ENCODE peak calls at places on chromosomes 13 and 19, in six cellular contexts. One of them, this sample, is unnamed.

GRCh38 chr13:98214008-98214643 is 37.1 kb upstream of the RNF113B start:
- DNase-seq in stimulated activated CD8-positive, alpha-beta memory T cell treated with anti-CD3 and anti-CD28 coated beads, Interleukin-4, amount 100 ng/mL, for 48 hours: no peak
- DNase-seq in GM23338: no peak
- DNase-seq in activated CD4-positive, alpha-beta T cell treated with anti-CD3 and anti-CD28 coated beads, Interleukin-2, amount 10 ng/mL, durations not matched to agents 7 days and 5 days: no peak
- DNase-seq in NCI-H1105 treated with DMSO at 0.1 percent for 48 hours: no peak
- DNase-seq in fibroblast of the conjunctiva: no peak
- DNase-seq in this sample: no peak

GRCh38 chr19:29326849-29327840 is 114.2 kb upstream of the UQCRFS1 start:
- DNase-seq in stimulated activated CD8-positive, alpha-beta memory T cell treated with anti-CD3 and anti-CD28 coated beads, Interleukin-4, amount 100 ng/mL, for 48 hours: no peak
- DNase-seq in GM23338: peak; percentile 39
- DNase-seq in activated CD4-positive, alpha-beta T cell treated with anti-CD3 and anti-CD28 coated beads, Interleukin-2, amount 10 ng/mL, durations not matched to agents 7 days and 5 days: no peak
- DNase-seq in NCI-H1105 treated with DMSO at 0.1 percent for 48 hours: no peak
- DNase-seq in fibroblast of the conjunctiva: no peak
- DNase-seq in this sample: no peak

GRCh38 chr13:99323488-99323887 is 16.3 kb upstream of the GPR183 start:
- DNase-seq in stimulated activated CD8-positive, alpha-beta memory T cell treated with anti-CD3 and anti-CD28 coated beads, Interleukin-4, amount 100 ng/mL, for 48 hours: no peak
- DNase-seq in GM23338: no peak
- DNase-seq in activated CD4-positive, alpha-beta T cell treated with anti-CD3 and anti-CD28 coated beads, Interleukin-2, amount 10 ng/mL, durations not matched to agents 7 days and 5 days: no peak
- DNase-seq in NCI-H1105 treated with DMSO at 0.1 percent for 48 hours: no peak
- DNase-seq in fibroblast of the conjunctiva: no peak
- DNase-seq in this sample: no peak

GRCh38 chr13:54775501-54776191 is 1747.0 kb downstream of the OLFM4 start:
- DNase-seq in stimulated activated CD8-positive, alpha-beta memory T cell treated with anti-CD3 and anti-CD28 coated beads, Interleukin-4, amount 100 ng/mL, for 48 hours: no peak
- DNase-seq in GM23338: no peak
- DNase-seq in activated CD4-positive, alpha-beta T cell treated with anti-CD3 and anti-CD28 coated beads, Interleukin-2, amount 10 ng/mL, durations not matched to agents 7 days and 5 days: no peak
- DNase-seq in NCI-H1105 treated with DMSO at 0.1 percent for 48 hours: no peak
- DNase-seq in fibroblast of the conjunctiva: no peak
- DNase-seq in this sample: no peak

GRCh38 chr19:39524495-39524894 is 8.2 kb downstream of the EID2B start:
- DNase-seq in stimulated activated CD8-positive, alpha-beta memory T cell treated with anti-CD3 and anti-CD28 coated beads, Interleukin-4, amount 100 ng/mL, for 48 hours: no peak
- DNase-seq in GM23338: no peak
- DNase-seq in activated CD4-positive, alpha-beta T cell treated with anti-CD3 and anti-CD28 coated beads, Interleukin-2, amount 10 ng/mL, durations not matched to agents 7 days and 5 days: no peak
- DNase-seq in NCI-H1105 treated with DMSO at 0.1 percent for 48 hours: no peak
- DNase-seq in fibroblast of the conjunctiva: no peak
- DNase-seq in this sample: no peak

GRCh38 chr19:13463296-13463695 is 43.0 kb downstream of the CACNA1A start:
- DNase-seq in stimulated activated CD8-positive, alpha-beta memory T cell treated with anti-CD3 and anti-CD28 coated beads, Interleukin-4, amount 100 ng/mL, for 48 hours: peak; percentile 47
- DNase-seq in GM23338: peak; percentile 76
- DNase-seq in activated CD4-positive, alpha-beta T cell treated with anti-CD3 and anti-CD28 coated beads, Interleukin-2, amount 10 ng/mL, durations not matched to agents 7 days and 5 days: peak; percentile 30
- DNase-seq in NCI-H1105 treated with DMSO at 0.1 percent for 48 hours: no peak
- DNase-seq in fibroblast of the conjunctiva: no peak
- DNase-seq in this sample: no peak

GRCh38 chr13:95180513-95181245 is 120.6 kb downstream of the ABCC4 start:
- DNase-seq in stimulated activated CD8-positive, alpha-beta memory T cell treated with anti-CD3 and anti-CD28 coated beads, Interleukin-4, amount 100 ng/mL, for 48 hours: no peak
- DNase-seq in GM23338: no peak
- DNase-seq in activated CD4-positive, alpha-beta T cell treated with anti-CD3 and anti-CD28 coated beads, Interleukin-2, amount 10 ng/mL, durations not matched to agents 7 days and 5 days: no peak
- DNase-seq in NCI-H1105 treated with DMSO at 0.1 percent for 48 hours: no peak
- DNase-seq in fibroblast of the conjunctiva: no peak
- DNase-seq in this sample: no peak

GRCh38 chr13:109673477-109673876 is 112.9 kb downstream of the IRS2 start:
- DNase-seq in stimulated activated CD8-positive, alpha-beta memory T cell treated with anti-CD3 and anti-CD28 coated beads, Interleukin-4, amount 100 ng/mL, for 48 hours: no peak
- DNase-seq in GM23338: no peak
- DNase-seq in activated CD4-positive, alpha-beta T cell treated with anti-CD3 and anti-CD28 coated beads, Interleukin-2, amount 10 ng/mL, durations not matched to agents 7 days and 5 days: no peak
- DNase-seq in NCI-H1105 treated with DMSO at 0.1 percent for 48 hours: no peak
- DNase-seq in fibroblast of the conjunctiva: no peak
- DNase-seq in this sample: no peak

GRCh38 chr19:55927991-55928390 is 4.1 kb downstream of the NLRP13 start:
- DNase-seq in stimulated activated CD8-positive, alpha-beta memory T cell treated with anti-CD3 and anti-CD28 coated beads, Interleukin-4, amount 100 ng/mL, for 48 hours: no peak
- DNase-seq in GM23338: no peak
- DNase-seq in activated CD4-positive, alpha-beta T cell treated with anti-CD3 and anti-CD28 coated beads, Interleukin-2, amount 10 ng/mL, durations not matched to agents 7 days and 5 days: no peak
- DNase-seq in NCI-H1105 treated with DMSO at 0.1 percent for 48 hours: no peak
- DNase-seq in fibroblast of the conjunctiva: no peak
- DNase-seq in this sample: no peak

GRCh38 chr13:109818136-109818535 is 31.8 kb upstream of the IRS2 start:
- DNase-seq in stimulated activated CD8-positive, alpha-beta memory T cell treated with anti-CD3 and anti-CD28 coated beads, Interleukin-4, amount 100 ng/mL, for 48 hours: no peak
- DNase-seq in GM23338: no peak
- DNase-seq in activated CD4-positive, alpha-beta T cell treated with anti-CD3 and anti-CD28 coated beads, Interleukin-2, amount 10 ng/mL, durations not matched to agents 7 days and 5 days: no peak
- DNase-seq in NCI-H1105 treated with DMSO at 0.1 percent for 48 hours: peak; percentile 93
- DNase-seq in fibroblast of the conjunctiva: no peak
- DNase-seq in this sample: no peak

GRCh38 chr19:2081873-2082810 is 14.0 kb downstream of the MOB3A start:
- DNase-seq in stimulated activated CD8-positive, alpha-beta memory T cell treated with anti-CD3 and anti-CD28 coated beads, Interleukin-4, amount 100 ng/mL, for 48 hours: peak; percentile 69
- DNase-seq in GM23338: no peak
- DNase-seq in activated CD4-positive, alpha-beta T cell treated with anti-CD3 and anti-CD28 coated beads, Interleukin-2, amount 10 ng/mL, durations not matched to agents 7 days and 5 days: peak; percentile 66
- DNase-seq in NCI-H1105 treated with DMSO at 0.1 percent for 48 hours: no peak
- DNase-seq in fibroblast of the conjunctiva: no peak
- DNase-seq in this sample: no peak

GRCh38 chr13:104648291-104648690 is 1582.1 kb upstream of the SLC10A2 start:
- DNase-seq in stimulated activated CD8-positive, alpha-beta memory T cell treated with anti-CD3 and anti-CD28 coated beads, Interleukin-4, amount 100 ng/mL, for 48 hours: no peak
- DNase-seq in GM23338: no peak
- DNase-seq in activated CD4-positive, alpha-beta T cell treated with anti-CD3 and anti-CD28 coated beads, Interleukin-2, amount 10 ng/mL, durations not matched to agents 7 days and 5 days: no peak
- DNase-seq in NCI-H1105 treated with DMSO at 0.1 percent for 48 hours: peak; percentile 24
- DNase-seq in fibroblast of the conjunctiva: no peak
- DNase-seq in this sample: peak; percentile 15

GRCh38 chr13:67101730-67102467 is 128.2 kb downstream of the PCDH9 start:
- DNase-seq in stimulated activated CD8-positive, alpha-beta memory T cell treated with anti-CD3 and anti-CD28 coated beads, Interleukin-4, amount 100 ng/mL, for 48 hours: no peak
- DNase-seq in GM23338: no peak
- DNase-seq in activated CD4-positive, alpha-beta T cell treated with anti-CD3 and anti-CD28 coated beads, Interleukin-2, amount 10 ng/mL, durations not matched to agents 7 days and 5 days: no peak
- DNase-seq in NCI-H1105 treated with DMSO at 0.1 percent for 48 hours: no peak
- DNase-seq in fibroblast of the conjunctiva: no peak
- DNase-seq in this sample: no peak

GRCh38 chr13:52786747-52787146 is 47.1 kb upstream of the CNMD start:
- DNase-seq in stimulated activated CD8-positive, alpha-beta memory T cell treated with anti-CD3 and anti-CD28 coated beads, Interleukin-4, amount 100 ng/mL, for 48 hours: no peak
- DNase-seq in GM23338: no peak
- DNase-seq in activated CD4-positive, alpha-beta T cell treated with anti-CD3 and anti-CD28 coated beads, Interleukin-2, amount 10 ng/mL, durations not matched to agents 7 days and 5 days: no peak
- DNase-seq in NCI-H1105 treated with DMSO at 0.1 percent for 48 hours: no peak
- DNase-seq in fibroblast of the conjunctiva: no peak
- DNase-seq in this sample: no peak

GRCh38 chr19:33821871-33822270 is 25.2 kb downstream of the KCTD15 start:
- DNase-seq in stimulated activated CD8-positive, alpha-beta memory T cell treated with anti-CD3 and anti-CD28 coated beads, Interleukin-4, amount 100 ng/mL, for 48 hours: no peak
- DNase-seq in GM23338: no peak
- DNase-seq in activated CD4-positive, alpha-beta T cell treated with anti-CD3 and anti-CD28 coated beads, Interleukin-2, amount 10 ng/mL, durations not matched to agents 7 days and 5 days: no peak
- DNase-seq in NCI-H1105 treated with DMSO at 0.1 percent for 48 hours: no peak
- DNase-seq in fibroblast of the conjunctiva: no peak
- DNase-seq in this sample: no peak

GRCh38 chr13:110509971-110510786 is 51.3 kb downstream of the RAB20 start:
- DNase-seq in stimulated activated CD8-positive, alpha-beta memory T cell treated with anti-CD3 and anti-CD28 coated beads, Interleukin-4, amount 100 ng/mL, for 48 hours: no peak
- DNase-seq in GM23338: no peak
- DNase-seq in activated CD4-positive, alpha-beta T cell treated with anti-CD3 and anti-CD28 coated beads, Interleukin-2, amount 10 ng/mL, durations not matched to agents 7 days and 5 days: no peak
- DNase-seq in NCI-H1105 treated with DMSO at 0.1 percent for 48 hours: no peak
- DNase-seq in fibroblast of the conjunctiva: no peak
- DNase-seq in this sample: no peak

GRCh38 chr13:78603240-78603947 is at the start of gene POU4F1:
- DNase-seq in stimulated activated CD8-positive, alpha-beta memory T cell treated with anti-CD3 and anti-CD28 coated beads, Interleukin-4, amount 100 ng/mL, for 48 hours: peak; percentile 84
- DNase-seq in GM23338: peak; percentile 94
- DNase-seq in activated CD4-positive, alpha-beta T cell treated with anti-CD3 and anti-CD28 coated beads, Interleukin-2, amount 10 ng/mL, durations not matched to agents 7 days and 5 days: peak; percentile 76
- DNase-seq in NCI-H1105 treated with DMSO at 0.1 percent for 48 hours: peak; percentile 81
- DNase-seq in fibroblast of the conjunctiva: no peak
- DNase-seq in this sample: peak; percentile 69

GRCh38 chr13:109836629-109837607 is 50.5 kb upstream of the IRS2 start:
- DNase-seq in stimulated activated CD8-positive, alpha-beta memory T cell treated with anti-CD3 and anti-CD28 coated beads, Interleukin-4, amount 100 ng/mL, for 48 hours: no peak
- DNase-seq in GM23338: no peak
- DNase-seq in activated CD4-positive, alpha-beta T cell treated with anti-CD3 and anti-CD28 coated beads, Interleukin-2, amount 10 ng/mL, durations not matched to agents 7 days and 5 days: no peak
- DNase-seq in NCI-H1105 treated with DMSO at 0.1 percent for 48 hours: no peak
- DNase-seq in fibroblast of the conjunctiva: no peak
- DNase-seq in this sample: no peak

GRCh38 chr13:101570410-101570809 is 117.9 kb downstream of the ITGBL1 start:
- DNase-seq in stimulated activated CD8-positive, alpha-beta memory T cell treated with anti-CD3 and anti-CD28 coated beads, Interleukin-4, amount 100 ng/mL, for 48 hours: no peak
- DNase-seq in GM23338: no peak
- DNase-seq in activated CD4-positive, alpha-beta T cell treated with anti-CD3 and anti-CD28 coated beads, Interleukin-2, amount 10 ng/mL, durations not matched to agents 7 days and 5 days: no peak
- DNase-seq in NCI-H1105 treated with DMSO at 0.1 percent for 48 hours: no peak
- DNase-seq in fibroblast of the conjunctiva: no peak
- DNase-seq in this sample: no peak

GRCh38 chr19:5001547-5002131 is 32.7 kb downstream of the KDM4B start:
- DNase-seq in stimulated activated CD8-positive, alpha-beta memory T cell treated with anti-CD3 and anti-CD28 coated beads, Interleukin-4, amount 100 ng/mL, for 48 hours: peak; percentile 64
- DNase-seq in GM23338: peak; percentile 75
- DNase-seq in activated CD4-positive, alpha-beta T cell treated with anti-CD3 and anti-CD28 coated beads, Interleukin-2, amount 10 ng/mL, durations not matched to agents 7 days and 5 days: peak; percentile 38
- DNase-seq in NCI-H1105 treated with DMSO at 0.1 percent for 48 hours: peak; percentile 3
- DNase-seq in fibroblast of the conjunctiva: peak; percentile 68
- DNase-seq in this sample: peak; percentile 4

GRCh38 chr13:44191504-44192171 is 182.0 kb upstream of the SERP2 start:
- DNase-seq in stimulated activated CD8-positive, alpha-beta memory T cell treated with anti-CD3 and anti-CD28 coated beads, Interleukin-4, amount 100 ng/mL, for 48 hours: no peak
- DNase-seq in GM23338: peak; percentile 84
- DNase-seq in activated CD4-positive, alpha-beta T cell treated with anti-CD3 and anti-CD28 coated beads, Interleukin-2, amount 10 ng/mL, durations not matched to agents 7 days and 5 days: peak; percentile 48
- DNase-seq in NCI-H1105 treated with DMSO at 0.1 percent for 48 hours: peak; percentile 13
- DNase-seq in fibroblast of the conjunctiva: peak; percentile 86
- DNase-seq in this sample: peak; percentile 89

GRCh38 chr13:76116931-76117330 is 480.8 kb downstream of the LMO7 start:
- DNase-seq in stimulated activated CD8-positive, alpha-beta memory T cell treated with anti-CD3 and anti-CD28 coated beads, Interleukin-4, amount 100 ng/mL, for 48 hours: no peak
- DNase-seq in GM23338: no peak
- DNase-seq in activated CD4-positive, alpha-beta T cell treated with anti-CD3 and anti-CD28 coated beads, Interleukin-2, amount 10 ng/mL, durations not matched to agents 7 days and 5 days: no peak
- DNase-seq in NCI-H1105 treated with DMSO at 0.1 percent for 48 hours: no peak
- DNase-seq in fibroblast of the conjunctiva: peak; percentile 24
- DNase-seq in this sample: no peak

GRCh38 chr19:55368701-55369563 is 1.3 kb downstream of the IL11 start:
- DNase-seq in stimulated activated CD8-positive, alpha-beta memory T cell treated with anti-CD3 and anti-CD28 coated beads, Interleukin-4, amount 100 ng/mL, for 48 hours: no peak
- DNase-seq in GM23338: peak; percentile 70
- DNase-seq in activated CD4-positive, alpha-beta T cell treated with anti-CD3 and anti-CD28 coated beads, Interleukin-2, amount 10 ng/mL, durations not matched to agents 7 days and 5 days: no peak
- DNase-seq in NCI-H1105 treated with DMSO at 0.1 percent for 48 hours: no peak
- DNase-seq in fibroblast of the conjunctiva: no peak
- DNase-seq in this sample: no peak

GRCh38 chr19:15010497-15011255 is 31.0 kb upstream of the SLC1A6 start:
- DNase-seq in stimulated activated CD8-positive, alpha-beta memory T cell treated with anti-CD3 and anti-CD28 coated beads, Interleukin-4, amount 100 ng/mL, for 48 hours: no peak
- DNase-seq in GM23338: peak; percentile 94
- DNase-seq in activated CD4-positive, alpha-beta T cell treated with anti-CD3 and anti-CD28 coated beads, Interleukin-2, amount 10 ng/mL, durations not matched to agents 7 days and 5 days: no peak
- DNase-seq in NCI-H1105 treated with DMSO at 0.1 percent for 48 hours: no peak
- DNase-seq in fibroblast of the conjunctiva: no peak
- DNase-seq in this sample: no peak

GRCh38 chr13:98406475-98406874 is 170.4 kb downstream of the STK24 start:
- DNase-seq in stimulated activated CD8-positive, alpha-beta memory T cell treated with anti-CD3 and anti-CD28 coated beads, Interleukin-4, amount 100 ng/mL, for 48 hours: no peak
- DNase-seq in GM23338: no peak
- DNase-seq in activated CD4-positive, alpha-beta T cell treated with anti-CD3 and anti-CD28 coated beads, Interleukin-2, amount 10 ng/mL, durations not matched to agents 7 days and 5 days: no peak
- DNase-seq in NCI-H1105 treated with DMSO at 0.1 percent for 48 hours: peak; percentile 73
- DNase-seq in fibroblast of the conjunctiva: no peak
- DNase-seq in this sample: no peak

GRCh38 chr13:66102864-66103263 is 1127.3 kb downstream of the PCDH9 start:
- DNase-seq in stimulated activated CD8-positive, alpha-beta memory T cell treated with anti-CD3 and anti-CD28 coated beads, Interleukin-4, amount 100 ng/mL, for 48 hours: no peak
- DNase-seq in GM23338: no peak
- DNase-seq in activated CD4-positive, alpha-beta T cell treated with anti-CD3 and anti-CD28 coated beads, Interleukin-2, amount 10 ng/mL, durations not matched to agents 7 days and 5 days: no peak
- DNase-seq in NCI-H1105 treated with DMSO at 0.1 percent for 48 hours: no peak
- DNase-seq in fibroblast of the conjunctiva: no peak
- DNase-seq in this sample: no peak

GRCh38 chr19:6465006-6465405 is 935 bp downstream of the CRB3 start:
- DNase-seq in stimulated activated CD8-positive, alpha-beta memory T cell treated with anti-CD3 and anti-CD28 coated beads, Interleukin-4, amount 100 ng/mL, for 48 hours: no peak
- DNase-seq in GM23338: no peak
- DNase-seq in activated CD4-positive, alpha-beta T cell treated with anti-CD3 and anti-CD28 coated beads, Interleukin-2, amount 10 ng/mL, durations not matched to agents 7 days and 5 days: no peak
- DNase-seq in NCI-H1105 treated with DMSO at 0.1 percent for 48 hours: no peak
- DNase-seq in fibroblast of the conjunctiva: no peak
- DNase-seq in this sample: no peak

GRCh38 chr13:75101997-75102720 is 379.8 kb downstream of the TBC1D4 start:
- DNase-seq in stimulated activated CD8-positive, alpha-beta memory T cell treated with anti-CD3 and anti-CD28 coated beads, Interleukin-4, amount 100 ng/mL, for 48 hours: no peak
- DNase-seq in GM23338: peak; percentile 36
- DNase-seq in activated CD4-positive, alpha-beta T cell treated with anti-CD3 and anti-CD28 coated beads, Interleukin-2, amount 10 ng/mL, durations not matched to agents 7 days and 5 days: no peak
- DNase-seq in NCI-H1105 treated with DMSO at 0.1 percent for 48 hours: no peak
- DNase-seq in fibroblast of the conjunctiva: peak; percentile 9
- DNase-seq in this sample: no peak

GRCh38 chr13:33940898-33941297 is 122.9 kb downstream of the RFC3 start:
- DNase-seq in stimulated activated CD8-positive, alpha-beta memory T cell treated with anti-CD3 and anti-CD28 coated beads, Interleukin-4, amount 100 ng/mL, for 48 hours: no peak
- DNase-seq in GM23338: peak; percentile 37
- DNase-seq in activated CD4-positive, alpha-beta T cell treated with anti-CD3 and anti-CD28 coated beads, Interleukin-2, amount 10 ng/mL, durations not matched to agents 7 days and 5 days: no peak
- DNase-seq in NCI-H1105 treated with DMSO at 0.1 percent for 48 hours: no peak
- DNase-seq in fibroblast of the conjunctiva: peak; percentile 6
- DNase-seq in this sample: no peak

GRCh38 chr19:55640577-55641375 is at the start of gene ZNF580:
- DNase-seq in stimulated activated CD8-positive, alpha-beta memory T cell treated with anti-CD3 and anti-CD28 coated beads, Interleukin-4, amount 100 ng/mL, for 48 hours: peak; percentile 79
- DNase-seq in GM23338: peak; percentile 75
- DNase-seq in activated CD4-positive, alpha-beta T cell treated with anti-CD3 and anti-CD28 coated beads, Interleukin-2, amount 10 ng/mL, durations not matched to agents 7 days and 5 days: peak; percentile 50
- DNase-seq in NCI-H1105 treated with DMSO at 0.1 percent for 48 hours: peak; percentile 42
- DNase-seq in fibroblast of the conjunctiva: peak; percentile 61
- DNase-seq in this sample: peak; percentile 47

GRCh38 chr19:49421039-49421877 is 2.0 kb downstream of the PTH2 start:
- DNase-seq in stimulated activated CD8-positive, alpha-beta memory T cell treated with anti-CD3 and anti-CD28 coated beads, Interleukin-4, amount 100 ng/mL, for 48 hours: peak; percentile 72
- DNase-seq in GM23338: peak; percentile 99
- DNase-seq in activated CD4-positive, alpha-beta T cell treated with anti-CD3 and anti-CD28 coated beads, Interleukin-2, amount 10 ng/mL, durations not matched to agents 7 days and 5 days: peak; percentile 55
- DNase-seq in NCI-H1105 treated with DMSO at 0.1 percent for 48 hours: peak; percentile 96
- DNase-seq in fibroblast of the conjunctiva: no peak
- DNase-seq in this sample: peak; percentile 76

GRCh38 chr13:108220042-108220441 is 1.9 kb downstream of the ABHD13 start:
- DNase-seq in stimulated activated CD8-positive, alpha-beta memory T cell treated with anti-CD3 and anti-CD28 coated beads, Interleukin-4, amount 100 ng/mL, for 48 hours: no peak
- DNase-seq in GM23338: peak; percentile 6
- DNase-seq in activated CD4-positive, alpha-beta T cell treated with anti-CD3 and anti-CD28 coated beads, Interleukin-2, amount 10 ng/mL, durations not matched to agents 7 days and 5 days: no peak
- DNase-seq in NCI-H1105 treated with DMSO at 0.1 percent for 48 hours: peak; percentile 75
- DNase-seq in fibroblast of the conjunctiva: no peak
- DNase-seq in this sample: no peak

GRCh38 chr13:79966039-79966438 is 374.9 kb downstream of the SPRY2 start:
- DNase-seq in stimulated activated CD8-positive, alpha-beta memory T cell treated with anti-CD3 and anti-CD28 coated beads, Interleukin-4, amount 100 ng/mL, for 48 hours: no peak
- DNase-seq in GM23338: no peak
- DNase-seq in activated CD4-positive, alpha-beta T cell treated with anti-CD3 and anti-CD28 coated beads, Interleukin-2, amount 10 ng/mL, durations not matched to agents 7 days and 5 days: no peak
- DNase-seq in NCI-H1105 treated with DMSO at 0.1 percent for 48 hours: no peak
- DNase-seq in fibroblast of the conjunctiva: no peak
- DNase-seq in this sample: no peak

GRCh38 chr13:105773887-105774538 is 761.4 kb downstream of the EFNB2 start:
- DNase-seq in stimulated activated CD8-positive, alpha-beta memory T cell treated with anti-CD3 and anti-CD28 coated beads, Interleukin-4, amount 100 ng/mL, for 48 hours: no peak
- DNase-seq in GM23338: no peak
- DNase-seq in activated CD4-positive, alpha-beta T cell treated with anti-CD3 and anti-CD28 coated beads, Interleukin-2, amount 10 ng/mL, durations not matched to agents 7 days and 5 days: no peak
- DNase-seq in NCI-H1105 treated with DMSO at 0.1 percent for 48 hours: peak; percentile 82
- DNase-seq in fibroblast of the conjunctiva: no peak
- DNase-seq in this sample: no peak

GRCh38 chr19:5669212-5669611 is 11.1 kb downstream of the MICOS13 start:
- DNase-seq in stimulated activated CD8-positive, alpha-beta memory T cell treated with anti-CD3 and anti-CD28 coated beads, Interleukin-4, amount 100 ng/mL, for 48 hours: no peak
- DNase-seq in GM23338: no peak
- DNase-seq in activated CD4-positive, alpha-beta T cell treated with anti-CD3 and anti-CD28 coated beads, Interleukin-2, amount 10 ng/mL, durations not matched to agents 7 days and 5 days: no peak
- DNase-seq in NCI-H1105 treated with DMSO at 0.1 percent for 48 hours: no peak
- DNase-seq in fibroblast of the conjunctiva: no peak
- DNase-seq in this sample: no peak

This sample was measured in NCI-H1694 treated with DMSO at 0.1 percent for 48 hours.